ENCODE peak calls at places on chromosomes 12 and 14, in eight cellular contexts. G, M, B, N, R, L, K and O are unnamed samples.

GRCh38 chr12:15584366-15585041 is 204.7 kb downstream of the EPS8 start:
- DNase-seq in G (no peak), R (peak; percentile 87), M (peak; percentile 26), N (no peak), B (peak; percentile 90), K (peak; percentile 56), L (no peak), O (no peak)

GRCh38 chr14:67746927-67747326 is 45.2 kb downstream of the RDH12 start:
- DNase-seq in M (no peak), B (no peak), K (no peak), N (no peak), G (no peak), L (no peak), R (no peak), O (no peak)

GRCh38 chr14:29166507-29166906 is 399.9 kb downstream of the FOXG1 start:
- DNase-seq in B (no peak), M (no peak), G (no peak), K (peak; percentile 21), N (no peak), L (no peak), R (no peak), O (no peak)

GRCh38 chr12:119319638-119320037 is 14.9 kb upstream of the CCDC60 start:
- DNase-seq in K (no peak), G (no peak), R (no peak), B (no peak), M (no peak), N (peak; percentile 6), L (no peak), O (no peak)

GRCh38 chr12:108806350-108806749 is 51.0 kb downstream of the SSH1 start:
- DNase-seq in R (peak; percentile 46), N (no peak), B (no peak), K (no peak), G (no peak), M (no peak), L (no peak), O (no peak)

GRCh38 chr12:116266631-116267349 is 10.7 kb downstream of the MED13L start:
- DNase-seq in N (no peak), M (no peak), G (no peak), B (peak; percentile 31), K (no peak), R (no peak), L (no peak), O (no peak)

GRCh38 chr14:62084020-62084419 is 321.8 kb downstream of the SNAPC1 start:
- DNase-seq in G (no peak), R (no peak), K (no peak), N (no peak), L (no peak), B (no peak), M (no peak), O (no peak)

GRCh38 chr12:8493084-8493483 is 20.2 kb upstream of the CLEC4D start:
- DNase-seq in N (no peak), G (no peak), B (no peak), R (no peak), K (no peak), L (no peak), M (no peak), O (no peak)

GRCh38 chr14:102389261-102389660 is 26.5 kb downstream of the TECPR2 start:
- DNase-seq in R (no peak), B (no peak), N (no peak), L (no peak), G (no peak), K (no peak), M (no peak), O (no peak)

GRCh38 chr12:62654558-62655241 is 188.1 kb downstream of the MON2 start:
- DNase-seq in K (no peak), L (no peak), N (no peak), B (no peak), G (no peak), R (no peak), M (no peak), O (no peak)

GRCh38 chr14:56487761-56488160 is 91.8 kb upstream of the TMEM260 start:
- DNase-seq in B (no peak), K (peak; percentile 60), G (no peak), R (peak; percentile 40), N (no peak), L (no peak), M (no peak), O (no peak)

GRCh38 chr12:59322473-59322872 is 273.4 kb upstream of the SLC16A7 start:
- DNase-seq in M (no peak), B (no peak), L (no peak), K (no peak), G (peak; percentile 6), N (no peak), R (no peak), O (no peak)

GRCh38 chr12:109228664-109229063 is 80.4 kb downstream of the FOXN4 start:
- DNase-seq in R (no peak), M (no peak), L (no peak), B (no peak), G (no peak), N (peak; percentile 80), K (peak; percentile 18), O (no peak)

GRCh38 chr14:74405663-74406062 is 20.3 kb downstream of the SYNDIG1L start:
- DNase-seq in N (no peak), M (no peak), G (no peak), L (no peak), K (no peak), B (no peak), R (no peak), O (no peak)
- H3K4me3 ChIP-seq in N (no peak overlapping the region), M (no peak overlapping the region), G (no peak overlapping the region), L (no peak overlapping the region), K (no peak overlapping the region), B (no peak overlapping the region), R (no peak overlapping the region), O (no peak overlapping the region)

GRCh38 chr12:124326899-124327298 is 32.0 kb downstream of the RFLNA start:
- DNase-seq in G (peak; percentile 33), N (no peak), B (no peak), M (peak; percentile 97), K (no peak), R (no peak), L (no peak), O (no peak)

GRCh38 chr12:124327362-124328043 is 32.6 kb downstream of the RFLNA start:
- DNase-seq in N (peak; percentile 45), K (no peak), B (no peak), G (peak; percentile 47), R (no peak), L (no peak), M (no peak), O (no peak)

GRCh38 chr12:124324803-124325705 is 30.2 kb downstream of the RFLNA start:
- DNase-seq in M (no peak), B (no peak), L (no peak), G (no peak), K (no peak), N (no peak), R (no peak), O (no peak)

GRCh38 chr12:124328116-124328515 is 33.2 kb downstream of the RFLNA start:
- DNase-seq in B (no peak), K (no peak), N (peak; percentile 78), L (no peak), M (peak; percentile 85), R (no peak), G (peak; percentile 79), O (no peak)

DNA sequence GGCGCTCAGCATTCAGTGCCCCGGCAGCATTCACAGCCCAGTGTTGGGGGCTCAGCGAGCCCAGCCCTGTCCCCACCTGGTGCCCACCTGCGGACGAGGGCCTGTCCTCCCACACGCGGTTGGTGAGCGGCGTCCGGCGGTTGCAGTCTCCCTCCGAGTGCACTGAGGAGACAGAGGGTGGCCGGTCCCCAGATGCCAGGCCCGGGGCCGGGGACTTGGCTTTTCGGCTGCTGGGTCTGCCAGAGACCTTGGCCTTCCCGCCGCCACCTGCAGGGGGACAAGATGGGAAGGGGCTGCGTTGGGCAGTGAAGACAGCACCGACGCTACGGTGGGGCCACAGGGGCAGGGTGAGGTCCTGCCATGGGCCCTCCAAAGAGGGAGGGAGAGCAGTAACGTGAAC is 31.2 kb downstream of the RFLNA start:
- DNase-seq in N (no peak), M (no peak), B (no peak), R (no peak), G (no peak), K (no peak), L (no peak), O (no peak)
- TF ChIP-seq CTCF in N (no peak), M (peak; percentile 35), B (no peak), R (no peak), G (no peak), K (no peak), L (no peak), O (no peak)

DNA sequence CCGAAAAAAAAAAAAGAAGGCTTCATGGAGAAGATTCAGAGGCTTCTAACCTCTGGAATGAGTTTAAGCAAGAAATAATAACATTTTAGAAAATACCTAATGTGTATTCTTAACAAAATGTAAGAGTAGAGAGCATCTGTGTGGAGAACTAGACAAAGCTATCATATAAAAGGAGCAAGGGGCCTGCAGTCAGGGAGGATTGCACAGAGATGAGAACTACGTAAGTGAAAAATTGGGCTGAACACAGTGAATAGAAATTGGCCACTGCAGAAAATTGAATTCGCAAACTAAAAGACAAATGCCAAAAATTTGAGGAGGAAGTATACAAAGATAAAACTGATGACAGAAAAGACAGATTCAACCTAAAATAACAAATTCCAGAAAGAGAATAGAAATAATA is 92.9 kb downstream of the TGFB3 start:
- DNase-seq in B (no peak), L (no peak), G (no peak), N (no peak), R (no peak), K (no peak), M (no peak), O (no peak)
- H3K27me3 ChIP-seq in B (no peaks in the 10 kb centered on the region), L (no peaks in the 10 kb centered on the region), G (no peaks in the 10 kb centered on the region), N (no peaks in the 10 kb centered on the region), R (no peaks in the 10 kb centered on the region), K (no peaks in the 10 kb centered on the region), M (no peaks in the 10 kb centered on the region), O (no peaks in the 10 kb centered on the region)

GRCh38 chr12:106766393-106766826 is 8.1 kb upstream of the RIC8B start:
- DNase-seq in L (no peak), N (no peak), B (peak; percentile 64), K (no peak), R (peak; percentile 81), G (peak; percentile 48), M (no peak), O (no peak)

GRCh38 chr12:106769078-106769477 is 5.4 kb upstream of the RIC8B start:
- DNase-seq in R (peak; percentile 71), B (peak; percentile 65), M (no peak), N (no peak), G (no peak), K (no peak), L (no peak), O (no peak)

GRCh38 chr12:106769546-106769945 is 4.9 kb upstream of the RIC8B start:
- DNase-seq in R (peak; percentile 43), G (no peak), M (no peak), N (no peak), K (no peak), L (no peak), B (peak; percentile 11), O (no peak)

GRCh38 chr12:106767206-106767605 is 7.3 kb upstream of the RIC8B start:
- DNase-seq in B (no peak), M (no peak), R (no peak), K (no peak), G (no peak), N (no peak), L (no peak), O (no peak)

DNA sequence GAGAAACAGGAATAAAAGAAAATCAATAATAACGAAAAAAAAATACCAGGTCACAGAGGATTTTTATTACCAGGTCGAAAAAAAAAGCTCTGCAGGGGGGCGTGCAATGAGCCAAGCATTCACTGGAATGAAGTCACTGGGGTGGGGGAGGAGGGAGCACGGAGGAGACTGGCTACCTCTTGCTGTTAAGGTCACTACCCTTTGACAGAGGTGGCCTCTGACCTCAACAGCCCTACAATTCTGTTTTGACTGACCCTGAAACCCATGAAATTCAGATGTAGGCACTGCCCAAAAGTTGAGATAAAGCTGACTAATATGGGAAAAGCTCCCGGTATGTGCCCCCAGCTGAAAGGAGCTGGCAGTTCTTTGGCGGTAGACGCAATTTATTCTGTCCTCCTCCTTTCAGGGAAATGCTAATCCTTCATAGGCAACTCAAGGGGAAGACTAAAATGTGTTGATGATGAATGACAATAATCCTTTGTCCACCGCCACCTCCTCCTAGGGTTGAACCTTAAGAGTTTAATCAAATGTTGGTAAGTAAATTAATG is 6.5 kb upstream of the RIC8B start:
- DNase-seq in N (no peak), K (no peak), B (peak; percentile 39), G (no peak), M (no peak), L (no peak), R (peak; percentile 70), O (no peak)
- H3K4me3 ChIP-seq in N (no peak overlapping the region), K (no peak overlapping the region), B (no peak overlapping the region), G (no peak overlapping the region), M (no peak overlapping the region), L (no peak overlapping the region), R (no peak overlapping the region), O (no peak overlapping the region)